ENCODE peak calls at places on chromosomes 11 and 22, in four cellular contexts. G is AG09319, C is body of pancreas, Z is HFF-Myc. V is an unnamed sample.

GRCh38 chr11:84236436-84236835 is 950.3 kb upstream of the CCDC90B start:
- DNase-seq in C (no peak), G (no peak), Z (no peak), V (no peak)

GRCh38 chr22:19504900-19505734 is 19.1 kb downstream of the CLDN5 start:
- DNase-seq in C (no peak), Z (no peak), G (no peak), V (no peak)

GRCh38 chr22:37195921-37196320 is 7.9 kb upstream of the C1QTNF6 start:
- DNase-seq in C (no peak), Z (no peak), G (no peak), V (no peak)

GRCh38 chr11:128845334-128845780 is 21.7 kb downstream of the KCNJ1 start:
- DNase-seq in C (no peak), Z (no peak), G (no peak), V (no peak)

GRCh38 chr11:120977470-120977869 is 46.4 kb upstream of the TBCEL start:
- DNase-seq in C (no peak), Z (no peak), G (no peak), V (no peak)

GRCh38 chr11:64068705-64069400 is 33.1 kb downstream of the FLRT1 start:
- DNase-seq in C (no peak), Z (no peak), G (no peak), V (no peak)

GRCh38 chr11:69877235-69877634 is 58.0 kb upstream of the FGF3 start:
- DNase-seq in Z (no peak), G (no peak), C (peak; percentile 2), V (no peak)

GRCh38 chr22:24514241-24515024 is 19.3 kb downstream of the UPB1 start:
- DNase-seq in C (no peak), G (no peak), Z (no peak), V (no peak)

GRCh38 chr22:39985383-39986045 is 9.2 kb upstream of the FAM83F start:
- DNase-seq in C (no peak), G (no peak), Z (no peak), V (no peak)

GRCh38 chr11:284081-285020 is 4.6 kb upstream of the PGGHG start:
- DNase-seq in C (peak; percentile 12), G (no peak), Z (no peak), V (no peak)

GRCh38 chr11:107785401-107785800 is 73.2 kb downstream of the SLC35F2 start:
- DNase-seq in C (no peak), Z (no peak), G (no peak), V (peak; percentile 86)

GRCh38 chr11:133832096-133833081 is 12.9 kb downstream of the SPATA19 start:
- DNase-seq in G (no peak), C (no peak), Z (no peak), V (no peak)

GRCh38 chr11:71223671-71224660 is 28.4 kb downstream of the SHANK2 start:
- DNase-seq in G (no peak), Z (no peak), C (no peak), V (no peak)

GRCh38 chr11:122976396-122976733 is 5.3 kb downstream of the BSX start:
- DNase-seq in G (no peak), C (no peak), Z (no peak), V (no peak)

GRCh38 chr11:74687237-74688005 is 43.8 kb downstream of the CHRDL2 start:
- DNase-seq in C (no peak), Z (no peak), G (no peak), V (no peak)

DNA sequence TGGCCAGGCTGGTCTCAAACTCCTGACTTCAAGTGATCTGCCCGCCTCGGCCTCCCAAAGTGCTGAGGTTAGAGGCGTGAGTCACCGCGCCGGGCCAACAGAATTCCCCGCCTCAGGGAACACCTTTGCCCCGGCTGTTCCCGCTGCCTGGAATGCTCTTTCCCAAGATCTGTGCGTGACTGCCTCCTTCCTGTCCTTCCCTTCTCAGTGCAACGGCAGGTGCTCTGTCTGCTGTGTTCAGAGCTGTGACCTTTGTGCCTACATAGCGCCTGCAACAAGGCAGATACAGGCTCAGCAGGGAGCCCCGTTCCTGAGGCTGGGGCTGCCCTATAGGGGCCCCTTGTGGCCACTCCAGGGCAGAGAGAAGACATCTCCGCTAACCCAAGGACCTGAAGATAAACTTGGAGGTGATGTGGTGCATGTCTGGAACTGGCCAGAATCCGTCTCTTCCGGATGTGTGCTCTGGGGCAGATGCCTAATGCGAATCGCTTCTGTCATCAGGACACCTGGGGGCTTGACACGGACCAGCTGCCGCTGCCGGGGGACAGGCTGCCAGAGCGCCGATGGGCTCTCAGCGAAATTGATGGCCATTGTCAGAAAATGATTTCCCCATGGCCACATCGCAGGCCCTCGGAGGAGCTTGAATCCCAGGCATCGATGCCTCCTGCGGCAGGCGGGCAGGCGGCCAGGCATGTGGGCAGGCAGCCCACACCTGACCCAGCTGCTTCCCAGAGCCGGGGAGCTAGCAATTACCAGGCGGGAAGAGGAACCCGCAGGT is 43.5 kb upstream of the TCF20 start:
- DNase-seq in G (no peak), Z (no peak), C (peak; percentile 62), V (peak; percentile 78)
- TF ChIP-seq CTCF in G (no peak), Z (peak; percentile 20), C (peak; percentile 51), V (peak; percentile 64)

GRCh38 chr11:36790450-36790849 is 192.4 kb upstream of the RAG2 start:
- DNase-seq in Z (no peak), C (no peak), G (no peak), V (no peak)

GRCh38 chr11:36792870-36793541 is 195.0 kb upstream of the RAG2 start:
- DNase-seq in C (no peak), G (no peak), Z (no peak), V (no peak)

GRCh38 chr11:36791957-36792356 is 193.9 kb upstream of the RAG2 start:
- DNase-seq in C (no peak), Z (no peak), G (no peak), V (no peak)

GRCh38 chr11:36793542-36793926 is 195.5 kb upstream of the RAG2 start:
- DNase-seq in G (no peak), Z (no peak), C (no peak), V (no peak)
- TF ChIP-seq CTCF in G (peak; percentile 10), Z (no peak), C (no peak), V (peak; percentile 43)

GRCh38 chr11:44654596-44654995 is 72.2 kb upstream of the TSPAN18 start:
- DNase-seq in G (no peak), Z (no peak), C (no peak), V (no peak)

GRCh38 chr11:44654057-44654456 is 72.7 kb upstream of the TSPAN18 start:
- DNase-seq in Z (no peak), G (no peak), C (no peak), V (no peak)

GRCh38 chr11:44661311-44661717 is 65.4 kb upstream of the TSPAN18 start:
- DNase-seq in Z (no peak), C (no peak), G (no peak), V (no peak)

GRCh38 chr11:44659641-44660040 is 67.1 kb upstream of the TSPAN18 start:
- DNase-seq in C (no peak), Z (no peak), G (no peak), V (no peak)

DNA sequence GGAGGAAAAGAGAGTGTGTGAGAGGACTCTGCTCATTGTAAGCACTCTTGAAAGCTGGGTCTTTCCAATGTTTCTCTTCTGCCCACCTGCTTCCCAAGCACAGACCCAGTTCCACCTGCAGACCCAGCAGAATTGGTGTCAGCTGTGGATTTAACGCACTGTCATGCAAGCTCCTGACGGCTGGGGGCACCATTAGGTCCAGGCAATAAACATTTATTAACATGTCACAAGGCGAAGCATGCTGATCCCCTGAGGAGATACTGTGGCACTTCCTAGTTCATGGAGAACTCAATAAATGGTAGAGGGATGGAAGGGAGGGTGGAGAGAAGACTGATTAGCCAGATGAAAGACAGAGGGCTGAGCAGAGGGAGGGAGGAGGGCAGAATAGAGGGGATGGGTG is 68.3 kb upstream of the TSPAN18 start:
- DNase-seq in Z (no peak), C (no peak), G (no peak), V (no peak)
- TF ChIP-seq CTCF in Z (no peak), C (no peak), G (peak; percentile 7), V (peak; percentile 64)

GRCh38 chr22:49930596-49931412 is 12.4 kb downstream of the CRELD2 start:
- DNase-seq in G (no peak), C (peak; percentile 84), Z (peak; percentile 43), V (no peak)
- TF ChIP-seq CTCF in G (peak; percentile 53), C (peak; percentile 92), Z (peak; percentile 63), V (peak; percentile 67)

V was measured in epithelial cell of proximal tubule.